ENCODE peak calls at places on chromosome 22, in six cellular contexts. One of them, this sample, is unnamed.

GRCh38 chr22:22933100-22933806 is 45.6 kb downstream of the IGLL5 start:
- DNase-seq in RCC 7860: no peak
- DNase-seq in memory B cell: no peak
- DNase-seq in H7: no peak
- DNase-seq in amniotic epithelial cell: no peak
- DNase-seq in cerebellum: no peak
- DNase-seq in this sample: no peak

GRCh38 chr22:18064636-18065035 is 13.2 kb upstream of the PEX26 start:
- DNase-seq in memory B cell: no peak
- DNase-seq in cerebellum: no peak
- DNase-seq in H7: no peak
- DNase-seq in RCC 7860: no peak
- DNase-seq in amniotic epithelial cell: no peak
- DNase-seq in this sample: no peak

GRCh38 chr22:35219012-35219411 is 38.3 kb upstream of the HMGXB4 start:
- DNase-seq in RCC 7860: peak
- DNase-seq in amniotic epithelial cell: peak
- DNase-seq in memory B cell: no peak
- DNase-seq in cerebellum: no peak
- DNase-seq in H7: no peak
- DNase-seq in this sample: no peak

GRCh38 chr22:23829845-23830372 is 8.9 kb downstream of the DERL3 start:
- DNase-seq in RCC 7860: no peak
- DNase-seq in memory B cell: no peak
- DNase-seq in H7: no peak
- DNase-seq in cerebellum: no peak
- DNase-seq in amniotic epithelial cell: no peak
- DNase-seq in this sample: peak

GRCh38 chr22:35150163-35151107 is 84.5 kb downstream of the ISX start:
- DNase-seq in memory B cell: peak
- DNase-seq in cerebellum: peak
- DNase-seq in amniotic epithelial cell: peak
- DNase-seq in H7: peak
- DNase-seq in RCC 7860: peak
- DNase-seq in this sample: peak

GRCh38 chr22:50734986-50735738 is 2.8 kb upstream of the ACR start:
- DNase-seq in cerebellum: no peak
- DNase-seq in RCC 7860: no peak
- DNase-seq in amniotic epithelial cell: no peak
- DNase-seq in memory B cell: no peak
- DNase-seq in H7: no peak
- DNase-seq in this sample: no peak

GRCh38 chr22:35959121-35959800 is 69.4 kb downstream of the RBFOX2 start:
- DNase-seq in cerebellum: no peak
- DNase-seq in H7: no peak
- DNase-seq in RCC 7860: no peak
- DNase-seq in memory B cell: no peak
- DNase-seq in amniotic epithelial cell: no peak
- DNase-seq in this sample: no peak

GRCh38 chr22:41951898-41952474 is at the start of gene SMIM45:
- DNase-seq in cerebellum: peak
- DNase-seq in memory B cell: peak
- DNase-seq in RCC 7860: no peak
- DNase-seq in amniotic epithelial cell: peak
- DNase-seq in H7: peak
- DNase-seq in this sample: no peak

GRCh38 chr22:19503869-19504268 is 20.3 kb downstream of the CLDN5 start:
- DNase-seq in H7: no peak
- DNase-seq in memory B cell: no peak
- DNase-seq in amniotic epithelial cell: no peak
- DNase-seq in cerebellum: no peak
- DNase-seq in RCC 7860: no peak
- DNase-seq in this sample: no peak